ENCODE peak calls at places on chromosomes 12 and 14, in seven cellular contexts. One of them, this sample, is unnamed.

GRCh38 chr14:74905595-74906142 is 17.4 kb downstream of the RPS6KL1 start:
- DNase-seq in K562: peak
- DNase-seq in BJ: no peak
- DNase-seq in spleen: peak
- DNase-seq in sigmoid colon: peak
- DNase-seq in fibroblast of pulmonary artery: peak
- DNase-seq in fibroblast of lung: peak
- DNase-seq in this sample: peak

GRCh38 chr14:50342211-50343080 is 30.3 kb downstream of the DMAC2L start:
- DNase-seq in K562: peak
- DNase-seq in BJ: peak
- DNase-seq in spleen: peak
- DNase-seq in sigmoid colon: peak
- DNase-seq in fibroblast of pulmonary artery: peak
- DNase-seq in fibroblast of lung: peak
- DNase-seq in this sample: peak

GRCh38 chr12:10385181-10385613 is 4.6 kb downstream of the KLRK1 start:
- DNase-seq in K562: no peak
- DNase-seq in BJ: peak
- DNase-seq in spleen: no peak
- DNase-seq in sigmoid colon: no peak
- DNase-seq in fibroblast of pulmonary artery: peak
- DNase-seq in fibroblast of lung: peak
- DNase-seq in this sample: peak

GRCh38 chr14:76500011-76500410 is 124.1 kb downstream of the ESRRB start:
- DNase-seq in K562: no peak
- DNase-seq in BJ: no peak
- DNase-seq in spleen: peak
- DNase-seq in sigmoid colon: peak
- DNase-seq in fibroblast of pulmonary artery: no peak
- DNase-seq in fibroblast of lung: no peak
- DNase-seq in this sample: no peak

GRCh38 chr12:95918194-95918993 is 24.0 kb downstream of the CCDC38 start:
- DNase-seq in K562: peak
- DNase-seq in BJ: no peak
- DNase-seq in spleen: no peak
- DNase-seq in sigmoid colon: no peak
- DNase-seq in fibroblast of pulmonary artery: peak
- DNase-seq in fibroblast of lung: peak
- DNase-seq in this sample: peak

GRCh38 chr12:67091204-67091603 is 178.0 kb upstream of the CAND1 start:
- DNase-seq in K562: no peak
- DNase-seq in BJ: no peak
- DNase-seq in spleen: no peak
- DNase-seq in sigmoid colon: no peak
- DNase-seq in fibroblast of pulmonary artery: no peak
- DNase-seq in fibroblast of lung: no peak
- DNase-seq in this sample: no peak

GRCh38 chr12:96516472-96517417 is 27.4 kb downstream of the CFAP54 start:
- DNase-seq in K562: peak
- DNase-seq in BJ: peak
- DNase-seq in spleen: peak
- DNase-seq in sigmoid colon: peak
- DNase-seq in fibroblast of pulmonary artery: peak
- DNase-seq in fibroblast of lung: peak
- DNase-seq in this sample: peak

GRCh38 chr14:88492272-88493089 is 62.3 kb downstream of the PTPN21 start:
- DNase-seq in K562: peak
- DNase-seq in BJ: peak
- DNase-seq in spleen: no peak
- DNase-seq in sigmoid colon: peak
- DNase-seq in fibroblast of pulmonary artery: peak
- DNase-seq in fibroblast of lung: peak
- DNase-seq in this sample: peak

GRCh38 chr12:55060970-55061543 is 41.3 kb downstream of the NEUROD4 start:
- DNase-seq in K562: no peak
- DNase-seq in BJ: no peak
- DNase-seq in spleen: no peak
- DNase-seq in sigmoid colon: no peak
- DNase-seq in fibroblast of pulmonary artery: no peak
- DNase-seq in fibroblast of lung: no peak
- DNase-seq in this sample: no peak

GRCh38 chr12:116339800-116340371 is 62.4 kb upstream of the MED13L start:
- DNase-seq in K562: no peak
- DNase-seq in BJ: no peak
- DNase-seq in spleen: no peak
- DNase-seq in sigmoid colon: no peak
- DNase-seq in fibroblast of pulmonary artery: no peak
- DNase-seq in fibroblast of lung: no peak
- DNase-seq in this sample: no peak

GRCh38 chr14:75229923-75230792 is 48.5 kb upstream of the FOS start:
- DNase-seq in K562: peak
- DNase-seq in BJ: no peak
- DNase-seq in spleen: peak
- DNase-seq in sigmoid colon: no peak
- DNase-seq in fibroblast of pulmonary artery: peak
- DNase-seq in fibroblast of lung: no peak
- DNase-seq in this sample: peak

GRCh38 chr12:130714591-130715149 is 1.4 kb downstream of the RIMBP2 start:
- DNase-seq in K562: no peak
- DNase-seq in BJ: no peak
- DNase-seq in spleen: no peak
- DNase-seq in sigmoid colon: no peak
- DNase-seq in fibroblast of pulmonary artery: no peak
- DNase-seq in fibroblast of lung: no peak
- DNase-seq in this sample: no peak

GRCh38 chr14:53055003-53055402 is 98.1 kb downstream of the DDHD1 start:
- DNase-seq in K562: peak
- DNase-seq in BJ: no peak
- DNase-seq in spleen: no peak
- DNase-seq in sigmoid colon: no peak
- DNase-seq in fibroblast of pulmonary artery: peak
- DNase-seq in fibroblast of lung: peak
- DNase-seq in this sample: peak

GRCh38 chr12:129607293-129607692 is 296.5 kb downstream of the TMEM132D start:
- DNase-seq in K562: no peak
- DNase-seq in BJ: no peak
- DNase-seq in spleen: no peak
- DNase-seq in sigmoid colon: no peak
- DNase-seq in fibroblast of pulmonary artery: peak
- DNase-seq in fibroblast of lung: no peak
- DNase-seq in this sample: peak

GRCh38 chr14:36550899-36551298 is 30.9 kb upstream of the NKX2-1 start:
- DNase-seq in K562: no peak
- DNase-seq in BJ: no peak
- DNase-seq in spleen: no peak
- DNase-seq in sigmoid colon: no peak
- DNase-seq in fibroblast of pulmonary artery: no peak
- DNase-seq in fibroblast of lung: no peak
- DNase-seq in this sample: no peak

GRCh38 chr14:67187826-67188225 is 1.4 kb upstream of the GARIN2 start:
- DNase-seq in K562: no peak
- DNase-seq in BJ: no peak
- DNase-seq in spleen: no peak
- DNase-seq in sigmoid colon: no peak
- DNase-seq in fibroblast of pulmonary artery: peak
- DNase-seq in fibroblast of lung: peak
- DNase-seq in this sample: peak

GRCh38 chr12:74283646-74284045 is 254.0 kb upstream of the ATXN7L3B start:
- DNase-seq in K562: no peak
- DNase-seq in BJ: no peak
- DNase-seq in spleen: no peak
- DNase-seq in sigmoid colon: no peak
- DNase-seq in fibroblast of pulmonary artery: no peak
- DNase-seq in fibroblast of lung: no peak
- DNase-seq in this sample: no peak

GRCh38 chr14:55458800-55459577 is 18.6 kb upstream of the TBPL2 start:
- DNase-seq in K562: no peak
- DNase-seq in BJ: no peak
- DNase-seq in spleen: no peak
- DNase-seq in sigmoid colon: no peak
- DNase-seq in fibroblast of pulmonary artery: peak
- DNase-seq in fibroblast of lung: peak
- DNase-seq in this sample: peak

GRCh38 chr14:50233335-50234250 is 2.2 kb upstream of the SOS2 start:
- DNase-seq in K562: no peak
- DNase-seq in BJ: no peak
- DNase-seq in spleen: no peak
- DNase-seq in sigmoid colon: no peak
- DNase-seq in fibroblast of pulmonary artery: no peak
- DNase-seq in fibroblast of lung: no peak
- DNase-seq in this sample: no peak

GRCh38 chr12:130715150-130715995 is 726 bp downstream of the RIMBP2 start:
- DNase-seq in K562: no peak
- DNase-seq in BJ: no peak
- DNase-seq in spleen: no peak
- DNase-seq in sigmoid colon: peak
- DNase-seq in fibroblast of pulmonary artery: no peak
- DNase-seq in fibroblast of lung: no peak
- DNase-seq in this sample: no peak

GRCh38 chr12:108730337-108731104 is 797 bp downstream of the CORO1C start:
- DNase-seq in K562: peak
- DNase-seq in BJ: no peak
- DNase-seq in spleen: peak
- DNase-seq in sigmoid colon: peak
- DNase-seq in fibroblast of pulmonary artery: peak
- DNase-seq in fibroblast of lung: peak
- DNase-seq in this sample: peak

GRCh38 chr14:61607570-61608244 is 87.6 kb upstream of the HIF1A start:
- DNase-seq in K562: no peak
- DNase-seq in BJ: no peak
- DNase-seq in spleen: no peak
- DNase-seq in sigmoid colon: no peak
- DNase-seq in fibroblast of pulmonary artery: no peak
- DNase-seq in fibroblast of lung: no peak
- DNase-seq in this sample: no peak
- TF ChIP-seq CTCF in K562: peak
- TF ChIP-seq CTCF in BJ: peak
- TF ChIP-seq CTCF in spleen: no peak
- TF ChIP-seq CTCF in sigmoid colon: no peak
- TF ChIP-seq CTCF in fibroblast of pulmonary artery: no peak
- TF ChIP-seq CTCF in fibroblast of lung: no peak
- TF ChIP-seq CTCF in this sample: no peak

GRCh38 chr12:50127546-50127945 is 15.5 kb downstream of the COX14 start:
- DNase-seq in K562: no peak
- DNase-seq in BJ: no peak
- DNase-seq in spleen: no peak
- DNase-seq in sigmoid colon: no peak
- DNase-seq in fibroblast of pulmonary artery: no peak
- DNase-seq in fibroblast of lung: no peak
- DNase-seq in this sample: no peak

GRCh38 chr12:50129297-50129696 is 17.3 kb downstream of the COX14 start:
- DNase-seq in K562: no peak
- DNase-seq in BJ: no peak
- DNase-seq in spleen: no peak
- DNase-seq in sigmoid colon: no peak
- DNase-seq in fibroblast of pulmonary artery: no peak
- DNase-seq in fibroblast of lung: no peak
- DNase-seq in this sample: no peak

GRCh38 chr12:50132505-50133135 is 20.6 kb downstream of the COX14 start:
- DNase-seq in K562: no peak
- DNase-seq in BJ: no peak
- DNase-seq in spleen: no peak
- DNase-seq in sigmoid colon: no peak
- DNase-seq in fibroblast of pulmonary artery: no peak
- DNase-seq in fibroblast of lung: no peak
- DNase-seq in this sample: peak
- TF ChIP-seq CTCF in K562: peak
- TF ChIP-seq CTCF in BJ: no peak
- TF ChIP-seq CTCF in spleen: peak
- TF ChIP-seq CTCF in sigmoid colon: peak
- TF ChIP-seq CTCF in fibroblast of pulmonary artery: no peak
- TF ChIP-seq CTCF in fibroblast of lung: no peak
- TF ChIP-seq CTCF in this sample: peak

GRCh38 chr14:57052705-57053302 is 215.9 kb downstream of the EXOC5 start:
- DNase-seq in K562: no peak
- DNase-seq in BJ: no peak
- DNase-seq in spleen: no peak
- DNase-seq in sigmoid colon: no peak
- DNase-seq in fibroblast of pulmonary artery: no peak
- DNase-seq in fibroblast of lung: no peak
- DNase-seq in this sample: no peak

GRCh38 chr14:57049848-57050247 is 218.9 kb downstream of the EXOC5 start:
- DNase-seq in K562: no peak
- DNase-seq in BJ: no peak
- DNase-seq in spleen: no peak
- DNase-seq in sigmoid colon: no peak
- DNase-seq in fibroblast of pulmonary artery: no peak
- DNase-seq in fibroblast of lung: no peak
- DNase-seq in this sample: no peak

GRCh38 chr14:57046175-57046574 is 222.5 kb downstream of the EXOC5 start:
- DNase-seq in K562: no peak
- DNase-seq in BJ: no peak
- DNase-seq in spleen: no peak
- DNase-seq in sigmoid colon: no peak
- DNase-seq in fibroblast of pulmonary artery: no peak
- DNase-seq in fibroblast of lung: no peak
- DNase-seq in this sample: no peak

DNA sequence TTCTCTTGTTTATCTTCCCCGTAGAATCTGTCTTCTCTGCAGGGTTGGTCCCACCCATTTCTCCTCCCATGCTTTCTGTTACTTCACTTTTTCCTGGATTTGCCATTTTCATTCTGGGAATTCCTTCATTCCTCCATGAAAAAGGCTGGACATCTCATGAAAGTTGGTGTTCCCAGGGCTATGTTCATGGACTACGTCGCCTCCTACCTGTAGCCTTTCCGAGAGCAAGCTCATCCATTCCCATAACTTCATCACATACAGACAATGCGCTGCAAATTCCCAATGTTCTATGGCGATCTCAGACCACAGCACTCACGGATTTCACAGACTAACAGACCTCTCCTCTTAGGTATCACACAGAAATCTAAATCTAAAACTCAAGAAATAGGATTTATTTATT is 217.1 kb downstream of the EXOC5 start:
- DNase-seq in K562: no peak
- DNase-seq in BJ: no peak
- DNase-seq in spleen: no peak
- DNase-seq in sigmoid colon: no peak
- DNase-seq in fibroblast of pulmonary artery: no peak
- DNase-seq in fibroblast of lung: no peak
- DNase-seq in this sample: no peak
- TF ChIP-seq CTCF in K562: no peak
- TF ChIP-seq CTCF in BJ: no peak
- TF ChIP-seq CTCF in spleen: no peak
- TF ChIP-seq CTCF in sigmoid colon: no peak
- TF ChIP-seq CTCF in fibroblast of pulmonary artery: no peak
- TF ChIP-seq CTCF in fibroblast of lung: no peak
- TF ChIP-seq CTCF in this sample: no peak

DNA sequence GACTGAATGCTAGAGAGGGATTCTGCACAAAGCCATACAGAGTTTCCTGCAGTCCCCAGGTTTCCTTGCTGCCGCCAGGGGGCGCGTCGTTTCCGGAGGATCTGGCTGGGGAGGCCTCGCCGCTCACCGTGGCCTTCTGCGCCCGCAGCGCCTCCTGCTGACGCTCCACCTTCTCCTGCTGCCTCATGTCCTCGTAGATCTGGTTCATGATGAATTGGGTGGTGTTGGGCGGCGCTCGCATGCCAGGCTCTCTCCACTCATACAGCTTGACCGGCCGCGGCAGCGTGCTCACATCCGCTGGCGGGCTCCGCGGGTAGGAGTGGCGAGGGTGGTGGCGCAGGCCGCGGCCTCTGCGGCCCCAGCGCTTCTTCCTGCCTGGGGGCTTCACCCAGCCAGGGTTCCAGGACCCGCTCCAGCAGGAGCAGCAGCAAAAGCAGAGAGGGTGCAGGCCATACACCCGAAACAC is 987 bp downstream of the CCER1 start:
- DNase-seq in K562: peak
- DNase-seq in BJ: no peak
- DNase-seq in spleen: no peak
- DNase-seq in sigmoid colon: no peak
- DNase-seq in fibroblast of pulmonary artery: no peak
- DNase-seq in fibroblast of lung: no peak
- DNase-seq in this sample: no peak
- TF ChIP-seq CTCF in K562: peak
- TF ChIP-seq CTCF in BJ: peak
- TF ChIP-seq CTCF in spleen: no peak
- TF ChIP-seq CTCF in sigmoid colon: no peak
- TF ChIP-seq CTCF in fibroblast of pulmonary artery: peak
- TF ChIP-seq CTCF in fibroblast of lung: peak
- TF ChIP-seq CTCF in this sample: peak

This sample was measured in astrocyte of the spinal cord.